ENCODE peak calls at places on chromosomes 7 and 10, in six cellular contexts. A, Q, Y, X, Z and U are unnamed samples.

GRCh38 chr7:67902143-67902542 is 905.5 kb downstream of the TYW1 start:
- DNase-seq in A (no peak), Q (no peak), Y (no peak), X (no peak), Z (no peak), U (no peak)

GRCh38 chr7:31788445-31788844 is 101.4 kb downstream of the PPP1R17 start:
- DNase-seq in A (no peak), Q (no peak), Y (no peak), X (no peak), Z (no peak), U (no peak)

GRCh38 chr7:136086712-136087111 is 109.6 kb upstream of the MTPN start:
- DNase-seq in A (peak), Q (peak), Y (peak), X (peak), Z (no peak), U (peak)

GRCh38 chr7:105581066-105581811 is at the start of gene EFCAB10:
- DNase-seq in A (peak), Q (no peak), Y (peak), X (peak), Z (peak), U (peak)

GRCh38 chr7:21504021-21504420 is 38.8 kb upstream of the DNAH11 start:
- DNase-seq in A (no peak), Q (no peak), Y (no peak), X (no peak), Z (no peak), U (no peak)

GRCh38 chr7:107125475-107125874 is 43.3 kb upstream of the HBP1 start:
- DNase-seq in A (no peak), Q (no peak), Y (peak), X (no peak), Z (no peak), U (no peak)

GRCh38 chr7:80307251-80307856 is 172.7 kb downstream of the GNAI1 start:
- DNase-seq in A (no peak), Q (peak), Y (no peak), X (peak), Z (no peak), U (no peak)

GRCh38 chr7:32588657-32589056 is 93.4 kb downstream of the AVL9 start:
- DNase-seq in A (no peak), Q (no peak), Y (no peak), X (peak), Z (no peak), U (no peak)

GRCh38 chr7:139830779-139831498 is 1.9 kb downstream of the TBXAS1 start:
- DNase-seq in A (no peak), Q (no peak), Y (no peak), X (no peak), Z (no peak), U (no peak)

GRCh38 chr10:91520657-91521056 is 110.5 kb downstream of the HECTD2 start:
- DNase-seq in A (no peak), Q (no peak), Y (no peak), X (no peak), Z (no peak), U (no peak)

GRCh38 chr10:6838118-6838517 is 258.0 kb upstream of the PRKCQ start:
- DNase-seq in A (no peak), Q (peak), Y (no peak), X (no peak), Z (no peak), U (no peak)

GRCh38 chr7:139626817-139627216 is 103.3 kb downstream of the CLEC2L start:
- DNase-seq in A (no peak), Q (no peak), Y (no peak), X (no peak), Z (no peak), U (no peak)

GRCh38 chr10:126199221-126199998 is 188.9 kb downstream of the ADAM12 start:
- DNase-seq in A (no peak), Q (no peak), Y (no peak), X (peak), Z (no peak), U (no peak)

GRCh38 chr7:44073664-44074348 is 8.4 kb upstream of the PGAM2 start:
- DNase-seq in A (peak), Q (peak), Y (no peak), X (peak), Z (no peak), U (peak)

GRCh38 chr10:132845780-132846595 is 60.0 kb upstream of the NKX6-2 start:
- DNase-seq in A (no peak), Q (no peak), Y (no peak), X (no peak), Z (no peak), U (no peak)

GRCh38 chr10:79430506-79430905 is 14.9 kb downstream of the ZCCHC24 start:
- DNase-seq in A (no peak), Q (no peak), Y (no peak), X (no peak), Z (no peak), U (no peak)

GRCh38 chr10:89228962-89229361 is 21.8 kb upstream of the CH25H start:
- DNase-seq in A (no peak), Q (no peak), Y (no peak), X (no peak), Z (no peak), U (no peak)

GRCh38 chr10:11907914-11908313 is 84.8 kb downstream of the PROSER2 start:
- DNase-seq in A (no peak), Q (no peak), Y (no peak), X (no peak), Z (no peak), U (no peak)

GRCh38 chr10:117562896-117563737 is 20.6 kb downstream of the EMX2 start:
- DNase-seq in A (no peak), Q (no peak), Y (no peak), X (no peak), Z (no peak), U (no peak)